ENCODE peak calls at places on chromosomes 5 and 9, in five cellular contexts. I is T1000, E is skeletal muscle cell, R is HuH-7.5, P is GF-D8. Y is an unnamed sample.

GRCh38 chr5:132492386-132492785 is 1.8 kb upstream of the IRF1 start:
- DNase-seq in I (no peak), E (no peak), R (no peak), P (no peak), Y (no peak)

GRCh38 chr5:67402526-67402925 is 205.9 kb upstream of the CD180 start:
- DNase-seq in I (no peak), E (no peak), R (no peak), P (no peak), Y (no peak)

GRCh38 chr5:21236104-21236503 is 1248.1 kb upstream of the CDH18 start:
- DNase-seq in I (no peak), E (no peak), R (no peak), P (no peak), Y (no peak)

GRCh38 chr9:89463986-89464901 is 33.7 kb downstream of the SEMA4D start:
- DNase-seq in I (no peak), E (no peak), R (no peak), P (peak), Y (peak)

GRCh38 chr9:121840838-121841760 is 189.7 kb downstream of the DAB2IP start:
- DNase-seq in I (no peak), E (no peak), R (no peak), P (peak), Y (peak)

GRCh38 chr5:99019812-99020697 is 91.2 kb upstream of the CHD1 start:
- DNase-seq in I (no peak), E (peak), R (no peak), P (no peak), Y (peak)

GRCh38 chr5:171926311-171926710 is 80.1 kb downstream of the FBXW11 start:
- DNase-seq in I (no peak), E (no peak), R (no peak), P (no peak), Y (peak)

GRCh38 chr9:33244150-33244784 is 4.3 kb downstream of the SPINK4 start:
- DNase-seq in I (no peak), E (no peak), R (no peak), P (no peak), Y (no peak)

GRCh38 chr9:89372230-89372816 is 54.0 kb downstream of the SECISBP2 start:
- DNase-seq in I (peak), E (no peak), R (no peak), P (no peak), Y (no peak)

GRCh38 chr5:115816226-115817042 is at the start of gene CDO1:
- DNase-seq in I (peak), E (peak), R (no peak), P (no peak), Y (no peak)

GRCh38 chr9:93292664-93293328 is 108.9 kb downstream of the WNK2 start:
- DNase-seq in I (no peak), E (no peak), R (no peak), P (no peak), Y (no peak)

GRCh38 chr5:17235736-17236330 is 18.4 kb downstream of the BASP1 start:
- DNase-seq in I (no peak), E (no peak), R (no peak), P (no peak), Y (no peak)

GRCh38 chr5:14665949-14666741 is 1.6 kb downstream of the OTULIN start:
- DNase-seq in I (no peak), E (no peak), R (peak), P (peak), Y (peak)

GRCh38 chr5:151082274-151082902 is 1.6 kb upstream of the TNIP1 start:
- DNase-seq in I (no peak), E (no peak), R (no peak), P (no peak), Y (no peak)

GRCh38 chr5:80809451-80809850 is 150.7 kb upstream of the RASGRF2 start:
- DNase-seq in I (no peak), E (no peak), R (no peak), P (no peak), Y (no peak)

GRCh38 chr9:137892424-137893191 is 15.0 kb downstream of the CACNA1B start:
- DNase-seq in I (no peak), E (no peak), R (no peak), P (no peak), Y (no peak)

GRCh38 chr9:129350143-129350935 is 172.3 kb upstream of the IER5L start:
- DNase-seq in I (no peak), E (no peak), R (no peak), P (no peak), Y (no peak)

GRCh38 chr9:124213396-124213795 is 44.4 kb upstream of the NEK6 start:
- DNase-seq in I (no peak), E (no peak), R (no peak), P (no peak), Y (no peak)

Y was measured in HL-60.